ENCODE peak calls at places on chromosomes 16 and 17, in five cellular contexts. D is fibroblast of lung, B is left ventricle myocardium inferior, A is Caco-2, X is heart right ventricle. P is an unnamed sample.
A peak's percentile ranks its signal among the peaks of the same experiment; 100 is the strongest.

GRCh38 chr17:74816883-74817620 is 40.9 kb upstream of the NAT9 start:
- DNase-seq in D (no peak), B (no peak), A (no peak), X (no peak), P (no peak)

GRCh38 chr17:76276069-76276431 is 10.9 kb downstream of the UBALD2 start:
- DNase-seq in D (no peak), B (no peak), A (no peak), X (no peak), P (no peak)

GRCh38 chr17:63679214-63679613 is 20.7 kb downstream of the LIMD2 start:
- DNase-seq in D (no peak), B (no peak), A (no peak), X (no peak), P (no peak)

GRCh38 chr16:88702364-88703210 is 3.6 kb downstream of the RNF166 start:
- DNase-seq in D (no peak), B (no peak), A (no peak), X (no peak), P (no peak)

GRCh38 chr17:42347198-42347597 is 41.0 kb downstream of the STAT3 start:
- DNase-seq in D (peak; percentile 87), B (no peak), A (no peak), X (no peak), P (no peak)

GRCh38 chr16:22614271-22614947 is 103.7 kb downstream of the NPIPB5 start:
- DNase-seq in D (peak; percentile 66), B (no peak), A (peak; percentile 38), X (no peak), P (no peak)

GRCh38 chr17:51120357-51120738 is 320 bp downstream of the SPAG9 start:
- DNase-seq in D (peak; percentile 42), B (no peak), A (no peak), X (no peak), P (no peak)

GRCh38 chr16:28157768-28158535 is 53.8 kb downstream of the XPO6 start:
- DNase-seq in D (no peak), B (no peak), A (no peak), X (no peak), P (no peak)

GRCh38 chr16:11136600-11136999 is 119.4 kb downstream of the SOCS1 start:
- DNase-seq in D (peak; percentile 38), B (peak; percentile 60), A (no peak), X (peak; percentile 72), P (no peak)

GRCh38 chr16:67025151-67025550 is 3.8 kb upstream of the CBFB start:
- DNase-seq in D (no peak), B (no peak), A (no peak), X (no peak), P (no peak)

GRCh38 chr17:73641779-73642580 is 2.3 kb downstream of the SDK2 start:
- DNase-seq in D (no peak), B (no peak), A (no peak), X (no peak), P (no peak)

GRCh38 chr17:879546-879945 is 97.4 kb downstream of the MRM3 start:
- DNase-seq in D (peak; percentile 93), B (peak; percentile 83), A (peak; percentile 71), X (peak; percentile 83), P (no peak)

GRCh38 chr17:47205419-47205963 is 3.7 kb upstream of the MYL4 start:
- DNase-seq in D (peak; percentile 90), B (peak; percentile 38), A (peak; percentile 22), X (peak; percentile 26), P (no peak)

GRCh38 chr16:64907844-64908243 is 214.0 kb downstream of the CDH11 start:
- DNase-seq in D (peak; percentile 89), B (no peak), A (no peak), X (no peak), P (no peak)

GRCh38 chr17:1762906-1763829 is 1.3 kb downstream of the SERPINF1 start:
- DNase-seq in D (peak; percentile 72), B (peak; percentile 46), A (no peak), X (peak; percentile 50), P (peak; percentile 80)

GRCh38 chr16:68668266-68668665 is 23.2 kb downstream of the CDH3 start:
- DNase-seq in D (no peak), B (no peak), A (no peak), X (no peak), P (no peak)

GRCh38 chr17:29043539-29044165 is 711 bp downstream of the PIPOX start:
- DNase-seq in D (no peak), B (no peak), A (no peak), X (no peak), P (no peak)

GRCh38 chr17:49730078-49730786 is 22.5 kb upstream of the SLC35B1 start:
- DNase-seq in D (peak; percentile 94), B (peak; percentile 87), A (no peak), X (peak; percentile 81), P (no peak)

GRCh38 chr17:80138856-80139426 is 8.0 kb downstream of the EIF4A3 start:
- DNase-seq in D (no peak), B (no peak), A (no peak), X (no peak), P (no peak)
- H3K36me3 ChIP-seq in D (peaks cover 39% of the 10 kb centered on the region), B (peaks cover 99% of the 10 kb centered on the region), A (peaks cover 12% of the 10 kb centered on the region), X (peaks cover 74% of the 10 kb centered on the region), P (peaks cover 97% of the 10 kb centered on the region)

GRCh38 chr17:14333506-14333905 is 32.6 kb downstream of the HS3ST3B1 start:
- DNase-seq in D (no peak), B (no peak), A (no peak), X (no peak), P (no peak)

GRCh38 chr17:14330492-14330920 is 29.6 kb downstream of the HS3ST3B1 start:
- DNase-seq in D (peak; percentile 42), B (no peak), A (no peak), X (no peak), P (no peak)

GRCh38 chr17:14331200-14331981 is 30.5 kb downstream of the HS3ST3B1 start:
- DNase-seq in D (no peak), B (no peak), A (no peak), X (no peak), P (no peak)

GRCh38 chr17:14332331-14332730 is 31.4 kb downstream of the HS3ST3B1 start:
- DNase-seq in D (no peak), B (no peak), A (no peak), X (no peak), P (no peak)

DNA sequence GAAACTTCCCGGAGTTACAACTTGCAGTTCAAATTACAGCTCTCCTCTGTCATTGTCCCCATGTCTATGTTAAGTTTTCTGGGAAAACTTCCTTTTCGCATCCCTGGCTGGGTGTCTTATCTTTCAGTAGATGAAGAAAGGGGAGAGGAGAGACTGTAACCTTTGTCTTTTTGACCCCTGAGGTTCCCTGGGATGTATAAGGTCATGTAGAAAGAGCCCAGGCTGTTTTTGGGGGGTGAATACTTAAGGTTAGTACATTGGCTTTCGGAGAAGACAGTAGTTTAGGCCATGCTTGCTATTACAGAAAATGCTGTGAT is 31.1 kb downstream of the HS3ST3B1 start:
- DNase-seq in D (no peak), B (no peak), A (no peak), X (no peak), P (no peak)
- H3K4me3 ChIP-seq in D (no peak overlapping the region), B (no peak overlapping the region), A (no peak overlapping the region), X (no peak overlapping the region), P (no peak overlapping the region)

GRCh38 chr17:7834891-7835817 is 1.1 kb downstream of the KDM6B start:
- DNase-seq in D (peak; percentile 98), B (peak; percentile 98), A (peak; percentile 90), X (peak; percentile 97), P (peak; percentile 99)
- H3K27me3 ChIP-seq in D (peaks cover 3% of the 10 kb centered on the region), B (no peaks in the 10 kb centered on the region), A (no peaks in the 10 kb centered on the region), X (no peaks in the 10 kb centered on the region), P (no peaks in the 10 kb centered on the region)

GRCh38 chr17:56142325-56142724 is 10.9 kb upstream of the ANKFN1 start:
- DNase-seq in D (peak; percentile 95), B (no peak), A (no peak), X (no peak), P (no peak)

GRCh38 chr17:56142781-56143180 is 10.5 kb upstream of the ANKFN1 start:
- DNase-seq in D (peak; percentile 59), B (no peak), A (no peak), X (no peak), P (no peak)

GRCh38 chr17:56146005-56146404 is 7.3 kb upstream of the ANKFN1 start:
- DNase-seq in D (no peak), B (no peak), A (no peak), X (no peak), P (no peak)

GRCh38 chr17:56144205-56144604 is 9.1 kb upstream of the ANKFN1 start:
- DNase-seq in D (no peak), B (no peak), A (no peak), X (no peak), P (no peak)

GRCh38 chr17:56141046-56141839 is 12.0 kb upstream of the ANKFN1 start:
- DNase-seq in D (peak; percentile 91), B (no peak), A (no peak), X (no peak), P (no peak)
- H3K36me3 ChIP-seq in D (no peaks in the 10 kb centered on the region), B (no peaks in the 10 kb centered on the region), A (no peaks in the 10 kb centered on the region), X (no peaks in the 10 kb centered on the region), P (no peaks in the 10 kb centered on the region)

GRCh38 chr17:32822996-32823395 is 53.9 kb downstream of the MYO1D start:
- DNase-seq in D (no peak), B (no peak), A (no peak), X (no peak), P (no peak)
- H3K4me3 ChIP-seq in D (no peak overlapping the region), B (peak overlapping the region; percentile 62), A (peak overlapping the region; percentile 43), X (peak overlapping the region; percentile 49), P (peak overlapping the region; percentile 18)

GRCh38 chr17:55264640-55265298 is at the start of gene HLF:
- DNase-seq in D (peak; percentile 65), B (peak; percentile 83), A (peak; percentile 91), X (peak; percentile 85), P (peak; percentile 66)

GRCh38 chr17:55264273-55264639 is 504 bp upstream of the HLF start:
- DNase-seq in D (no peak), B (no peak), A (peak; percentile 16), X (no peak), P (no peak)

GRCh38 chr17:55266051-55266957 is 1.5 kb downstream of the HLF start:
- DNase-seq in D (no peak), B (no peak), A (peak; percentile 36), X (no peak), P (no peak)

GRCh38 chr17:55266958-55267688 is 2.4 kb downstream of the HLF start:
- DNase-seq in D (no peak), B (no peak), A (no peak), X (no peak), P (no peak)

DNA sequence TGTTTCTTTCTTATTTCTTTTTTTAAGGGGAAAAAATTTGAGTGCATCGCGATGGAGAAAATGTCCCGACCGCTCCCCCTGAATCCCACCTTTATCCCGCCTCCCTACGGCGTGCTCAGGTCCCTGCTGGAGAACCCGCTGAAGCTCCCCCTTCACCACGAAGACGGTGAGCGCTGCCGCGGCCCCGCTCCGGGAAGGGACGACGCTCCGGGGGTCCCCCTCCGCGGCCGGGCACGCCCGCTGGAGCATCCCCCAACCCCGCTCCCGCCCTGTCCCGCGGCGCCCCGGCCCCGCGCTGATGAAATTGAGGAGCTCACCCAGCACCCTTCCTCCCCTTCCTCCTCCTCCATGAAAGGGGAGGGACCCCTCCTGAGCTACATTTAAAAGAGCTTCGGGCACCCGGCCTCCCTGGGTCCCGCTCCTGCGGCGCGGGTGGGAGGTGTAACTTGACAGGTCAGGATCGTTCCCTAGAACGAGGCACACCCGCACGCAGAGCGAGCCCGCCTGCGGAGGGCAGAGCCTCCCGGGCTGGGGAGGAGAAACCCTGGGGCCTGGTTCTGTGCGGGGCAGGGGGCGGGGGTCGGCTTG is 768 bp downstream of the HLF start:
- DNase-seq in D (no peak), B (no peak), A (peak; percentile 56), X (peak; percentile 34), P (no peak)
- H3K27me3 ChIP-seq in D (peaks cover 48% of the 10 kb centered on the region), B (peaks cover 36% of the 10 kb centered on the region), A (no peaks in the 10 kb centered on the region), X (peaks cover 5% of the 10 kb centered on the region), P (peaks cover 6% of the 10 kb centered on the region)

P was measured in HAP-1.